ENCODE peak calls at places on chromosomes 5 and 9, in ten cellular contexts. M is ovary; Y is kidney; F is IMR-90; H is OCI-LY7; T is heart right ventricle; L is CD4-positive, alpha-beta memory T cell; B is HepG2; C is PC-3; R is BE2C. X is an unnamed sample. For H3K9me3, the result is how much of the 10 kb centered on the place peaks cover.

GRCh38 chr9:92767078-92768054 is 2.7 kb upstream of the BICD2 start:
- DNase-seq in M (no peak), T (no peak), Y (no peak), R (no peak), F (no peak), B (no peak), L (no peak), C (no peak), H (no peak), X (no peak)

GRCh38 chr9:113309204-113309813 is 6.1 kb upstream of the RNF183 start:
- DNase-seq in L (peak), M (no peak), H (peak), Y (no peak), C (peak), B (peak), T (no peak), F (peak), R (peak), X (no peak)

GRCh38 chr5:157288405-157289163 is 22.7 kb downstream of the CYFIP2 start:
- DNase-seq in Y (no peak), H (no peak), R (no peak), M (no peak), C (no peak), L (no peak), F (no peak), T (no peak), B (peak), X (no peak)

GRCh38 chr9:137241490-137242328 is 622 bp downstream of the TUBB4B start:
- DNase-seq in B (peak), C (peak), Y (peak), H (peak), L (peak), T (peak), M (peak), R (no peak), F (peak), X (peak)

GRCh38 chr5:97165726-97166125 is 17.3 kb downstream of the RIOK2 start:
- DNase-seq in T (no peak), H (no peak), Y (no peak), C (no peak), R (no peak), M (no peak), B (peak), F (no peak), L (no peak), X (no peak)

GRCh38 chr5:73654171-73654811 is 28.3 kb downstream of the ARHGEF28 start:
- DNase-seq in T (no peak), F (peak), M (no peak), Y (no peak), B (peak), H (no peak), L (no peak), C (peak), R (peak), X (no peak)

GRCh38 chr9:130445268-130445983 is 665 bp downstream of the ASS1 start:
- DNase-seq in Y (peak), M (peak), H (no peak), F (no peak), B (peak), R (peak), L (no peak), C (peak), T (peak), X (no peak)

GRCh38 chr9:116101516-116101915 is 52.1 kb upstream of the PAPPA start:
- DNase-seq in Y (no peak), M (no peak), R (no peak), F (peak), C (peak), L (no peak), B (no peak), T (no peak), H (no peak), X (no peak)

GRCh38 chr9:133275105-133276000 is at the start of gene ABO:
- DNase-seq in R (no peak), F (no peak), C (no peak), H (no peak), T (peak), M (peak), L (no peak), Y (no peak), B (no peak), X (no peak)

GRCh38 chr5:150081541-150082283 is 4.6 kb downstream of the CSF1R start:
- DNase-seq in Y (no peak), B (no peak), R (no peak), L (no peak), H (peak), T (peak), F (peak), C (no peak), M (peak), X (no peak)

GRCh38 chr5:116681334-116682013 is 106.9 kb upstream of the SEMA6A start:
- DNase-seq in L (no peak), B (no peak), T (no peak), R (no peak), Y (no peak), F (no peak), M (no peak), C (no peak), H (no peak), X (no peak)

GRCh38 chr5:100799166-100799565 is 103.9 kb downstream of the ST8SIA4 start:
- DNase-seq in Y (no peak), L (no peak), R (no peak), B (no peak), C (no peak), T (no peak), H (no peak), F (no peak), M (no peak), X (no peak)

GRCh38 chr5:137498301-137498735 is 808 bp downstream of the SPOCK1 start:
- DNase-seq in F (no peak), H (no peak), M (no peak), T (peak), C (peak), R (peak), Y (peak), B (no peak), L (no peak), X (no peak)

GRCh38 chr9:131112374-131113159 is 12.8 kb upstream of the NUP214 start:
- DNase-seq in R (no peak), M (no peak), B (no peak), H (no peak), Y (peak), L (no peak), T (no peak), C (no peak), F (no peak), X (no peak)

GRCh38 chr5:36041537-36041845 is 25.2 kb downstream of the UGT3A2 start:
- DNase-seq in T (no peak), Y (no peak), M (no peak), B (no peak), H (no peak), L (no peak), C (no peak), F (no peak), R (no peak), X (no peak)

GRCh38 chr5:132098151-132098594 is 24.6 kb downstream of the CSF2 start:
- DNase-seq in H (no peak), Y (no peak), B (no peak), F (peak), M (no peak), L (no peak), T (no peak), R (no peak), C (no peak), X (no peak)

GRCh38 chr5:131305906-131306305 is 42.1 kb downstream of the CDC42SE2 start:
- DNase-seq in T (no peak), Y (no peak), H (no peak), F (peak), C (no peak), M (no peak), L (no peak), B (no peak), R (no peak), X (no peak)

GRCh38 chr5:15691536-15691935 is 191.6 kb downstream of the FBXL7 start:
- DNase-seq in Y (no peak), B (no peak), T (no peak), M (no peak), L (no peak), F (peak), H (no peak), C (no peak), R (no peak), X (no peak)

GRCh38 chr9:131707677-131708612 is 31.9 kb downstream of the RAPGEF1 start:
- DNase-seq in M (no peak), L (no peak), F (peak), T (peak), C (peak), R (peak), H (peak), B (no peak), Y (no peak), X (no peak)

GRCh38 chr5:9977070-9977469 is 272.6 kb downstream of the ATPSCKMT start:
- DNase-seq in Y (no peak), M (no peak), H (no peak), B (no peak), R (no peak), L (no peak), T (no peak), C (no peak), F (no peak), X (no peak)

GRCh38 chr5:116524505-116524904 is 50.1 kb downstream of the SEMA6A start:
- DNase-seq in F (no peak), B (no peak), L (no peak), M (no peak), T (no peak), C (no peak), H (no peak), R (no peak), Y (no peak), X (no peak)

GRCh38 chr5:158265931-158266710 is 407.2 kb upstream of the CLINT1 start:
- DNase-seq in C (no peak), Y (no peak), H (no peak), L (no peak), M (no peak), R (no peak), B (no peak), T (no peak), F (no peak), X (no peak)

GRCh38 chr9:114396558-114397218 is 8.9 kb upstream of the AKNA start:
- DNase-seq in F (peak), M (peak), C (no peak), T (no peak), L (no peak), H (peak), R (no peak), Y (no peak), B (peak), X (no peak)

GRCh38 chr9:12737871-12738270 is 36.9 kb upstream of the LURAP1L start:
- DNase-seq in B (no peak), C (no peak), T (no peak), L (no peak), R (no peak), Y (no peak), F (no peak), H (no peak), M (no peak), X (no peak)

GRCh38 chr9:121313458-121314152 is 45.6 kb downstream of the GSN start:
- DNase-seq in F (no peak), H (no peak), R (no peak), B (no peak), C (no peak), L (no peak), M (no peak), T (no peak), Y (no peak), X (no peak)

GRCh38 chr9:8534828-8535227 is 735.2 kb upstream of the DMAC1 start:
- DNase-seq in R (no peak), L (no peak), Y (no peak), F (no peak), C (no peak), B (no peak), M (no peak), H (no peak), T (no peak), X (no peak)

GRCh38 chr5:79858097-79858723 is 132.9 kb downstream of the MTX3 start:
- DNase-seq in Y (no peak), C (peak), M (peak), F (peak), T (peak), L (peak), H (peak), B (peak), R (peak), X (peak)

GRCh38 chr9:109963079-109963478 is 183.1 kb downstream of the PALM2AKAP2 start:
- DNase-seq in T (no peak), R (no peak), B (no peak), H (peak), F (no peak), M (no peak), L (no peak), Y (no peak), C (peak), X (no peak)

GRCh38 chr9:87277346-87277745 is 220.3 kb upstream of the DAPK1 start:
- DNase-seq in R (no peak), T (no peak), L (no peak), H (no peak), F (no peak), M (no peak), B (no peak), C (no peak), Y (no peak), X (no peak)

GRCh38 chr9:136628287-136628686 is 34.4 kb upstream of the EGFL7 start:
- DNase-seq in T (no peak), L (no peak), M (no peak), Y (peak), B (no peak), C (no peak), H (no peak), F (no peak), R (peak), X (no peak)

GRCh38 chr5:110807174-110807573 is 68.4 kb downstream of the SLC25A46 start:
- DNase-seq in L (no peak), F (peak), M (peak), T (peak), Y (peak), B (no peak), R (no peak), H (no peak), C (no peak), X (no peak)

GRCh38 chr5:74767579-74767913 is 497 bp downstream of the NSA2 start:
- DNase-seq in C (peak), F (peak), H (peak), T (no peak), M (no peak), Y (no peak), L (no peak), B (peak), R (peak), X (no peak)

GRCh38 chr9:91766301-91766700 is 183.7 kb downstream of the ROR2 start:
- DNase-seq in R (no peak), L (no peak), T (no peak), B (no peak), C (no peak), Y (no peak), F (no peak), H (no peak), M (no peak), X (no peak)

GRCh38 chr5:151492729-151493128 is 45.3 kb downstream of the SLC36A1 start:
- DNase-seq in Y (no peak), C (peak), H (no peak), B (no peak), R (no peak), F (peak), M (no peak), L (no peak), T (no peak), X (no peak)

GRCh38 chr5:100726116-100726515 is 177.0 kb downstream of the ST8SIA4 start:
- DNase-seq in F (no peak), C (no peak), H (no peak), Y (no peak), B (no peak), M (no peak), R (no peak), L (no peak), T (no peak), X (no peak)

DNA sequence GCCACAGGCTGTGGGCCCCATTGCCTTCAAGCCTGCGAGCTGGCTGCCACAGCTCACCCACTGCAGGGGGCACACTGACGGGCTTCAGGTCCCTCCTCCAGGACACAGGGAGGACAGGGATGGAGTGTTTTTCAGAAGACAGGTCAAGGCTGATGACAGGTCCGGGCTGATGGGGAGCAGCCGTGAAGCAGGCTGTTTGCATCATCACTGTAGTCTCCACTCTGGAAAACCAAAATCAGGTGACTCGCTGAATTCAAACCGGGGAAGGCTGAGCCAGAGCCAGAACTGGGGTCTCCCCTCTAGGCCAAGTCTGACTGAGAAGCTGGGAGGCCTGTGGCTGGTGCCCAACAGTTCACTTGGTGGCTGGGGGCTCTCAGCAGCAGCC is 48.5 kb downstream of the OLFM1 start:
- DNase-seq in T (no peak), H (no peak), Y (no peak), C (no peak), L (no peak), B (no peak), F (no peak), M (no peak), R (no peak), X (no peak)
- H3K9me3 ChIP-seq in T (under half), H (under half), Y (under half), C (under half), L (under half), B (under half), F (half or more), M (under half), R (under half), X (under half)

DNA sequence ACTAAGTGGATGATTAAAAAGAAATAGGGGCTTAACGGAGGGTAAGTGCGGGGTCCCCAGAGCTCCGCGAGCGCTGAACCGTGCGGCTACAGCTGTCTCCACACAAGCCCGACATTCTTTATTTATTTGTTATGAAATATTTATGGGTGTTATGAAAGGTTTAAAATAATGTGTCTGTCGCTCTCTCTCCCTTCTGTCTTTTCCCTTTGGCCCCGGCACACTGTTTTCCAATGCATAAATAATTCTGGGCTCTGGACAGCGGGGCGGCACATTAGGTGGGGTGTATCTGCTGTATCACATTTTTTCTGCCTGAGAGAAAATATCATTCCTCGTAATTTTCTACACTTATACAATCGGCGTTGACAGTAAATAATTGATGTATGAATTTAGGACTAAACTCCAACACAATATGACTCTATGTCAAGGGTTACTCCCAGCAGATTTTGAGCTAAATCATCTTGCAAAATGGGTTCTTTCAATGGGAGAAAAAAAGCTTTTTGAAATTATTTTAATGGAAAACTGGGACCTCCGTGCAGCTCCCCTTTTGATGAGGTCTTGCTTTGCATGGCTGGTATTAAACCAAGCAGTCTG is 370.4 kb upstream of the IRX4 start:
- DNase-seq in R (no peak), F (no peak), Y (no peak), M (no peak), T (no peak), C (no peak), H (no peak), L (no peak), B (no peak), X (no peak)
- H3K9me3 ChIP-seq in R (under half), F (under half), Y (under half), M (under half), T (under half), C (under half), H (under half), L (under half), B (under half), X (under half)

GRCh38 chr5:2131196-2131595 is 248.5 kb upstream of the IRX4 start:
- DNase-seq in L (no peak), Y (no peak), M (no peak), R (no peak), H (no peak), C (no peak), T (no peak), B (no peak), F (no peak), X (no peak)
- H3K9me3 ChIP-seq in L (under half), Y (under half), M (under half), R (under half), H (under half), C (under half), T (under half), B (under half), F (under half), X (under half)

DNA sequence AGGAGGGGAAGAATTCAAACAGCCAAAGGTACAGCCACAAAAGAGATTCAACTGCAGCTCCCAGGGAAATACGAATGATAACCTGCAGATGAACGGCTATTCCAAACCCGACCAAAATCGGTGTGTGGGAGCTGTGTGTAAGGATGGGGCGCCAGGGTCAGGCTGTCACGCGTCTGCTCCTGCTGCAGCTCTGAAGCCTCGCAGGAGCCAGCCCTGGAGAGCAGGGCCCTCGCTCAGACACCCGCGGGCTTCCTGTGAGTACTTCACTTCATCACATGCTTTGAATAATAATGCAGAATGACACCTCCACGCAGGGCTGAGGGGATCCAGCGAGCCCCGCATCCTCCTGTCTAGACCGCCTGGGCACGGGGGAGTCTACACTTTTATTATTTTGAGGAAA is 307.5 kb upstream of the IRX2 start:
- DNase-seq in Y (no peak), F (no peak), R (no peak), H (no peak), L (no peak), T (no peak), B (no peak), M (no peak), C (no peak), X (no peak)
- H3K9me3 ChIP-seq in Y (under half), F (under half), R (under half), H (under half), L (under half), T (under half), B (under half), M (under half), C (under half), X (under half)

DNA sequence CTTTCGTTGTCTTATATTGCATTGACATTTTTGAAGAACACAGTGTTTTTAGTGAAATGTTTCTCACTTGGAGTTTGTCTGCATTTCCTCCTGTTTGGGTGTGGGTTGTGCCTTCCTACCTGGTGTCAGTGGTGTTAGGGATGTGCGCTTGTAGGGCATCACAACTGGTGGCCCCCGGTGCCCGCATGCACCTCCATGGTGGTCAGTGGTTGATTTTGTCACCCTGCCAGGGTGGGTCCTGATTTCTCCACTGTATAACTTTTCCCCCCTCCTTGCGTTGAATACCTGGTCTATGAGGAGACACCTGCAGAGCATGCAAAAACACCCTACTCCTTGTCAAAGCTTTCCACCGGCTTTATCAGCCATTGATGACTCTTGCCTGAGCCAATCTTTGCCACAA is 132.9 kb downstream of the BARX1 start:
- DNase-seq in B (no peak), C (no peak), T (no peak), H (no peak), M (no peak), R (no peak), F (no peak), Y (no peak), L (no peak), X (no peak)
- H3K9me3 ChIP-seq in B (under half), C (under half), T (under half), H (under half), M (under half), R (under half), F (under half), Y (under half), L (under half), X (under half)

GRCh38 chr5:17944046-17944445 is 309.8 kb downstream of the TAF11L14 start:
- DNase-seq in F (no peak), C (no peak), B (no peak), R (no peak), M (no peak), H (no peak), Y (no peak), T (no peak), L (no peak), X (no peak)

GRCh38 chr5:17952231-17952630 is 318.0 kb downstream of the TAF11L14 start:
- DNase-seq in M (no peak), T (no peak), L (no peak), F (no peak), C (no peak), R (no peak), B (no peak), Y (no peak), H (no peak), X (no peak)

GRCh38 chr5:17951392-17952169 is 317.3 kb downstream of the TAF11L14 start:
- DNase-seq in F (no peak), T (no peak), Y (no peak), H (no peak), R (peak), M (no peak), L (no peak), B (no peak), C (peak), X (no peak)

GRCh38 chr5:17947029-17947428 is 312.8 kb downstream of the TAF11L14 start:
- DNase-seq in B (no peak), L (no peak), H (no peak), M (no peak), Y (no peak), F (no peak), T (no peak), R (no peak), C (no peak), X (no peak)
- H3K9me3 ChIP-seq in B (half or more), L (under half), H (under half), M (under half), Y (under half), F (under half), T (under half), R (under half), C (under half), X (under half)

X was measured in T-helper 17 cell.